ENCODE peak calls at places on chromosomes 7 and 10, in ten cellular contexts. One of them, this sample, is unnamed.

GRCh38 chr10:63421591-63421990 is 44.2 kb downstream of the JMJD1C start:
- DNase-seq in lower leg skin: no peak
- DNase-seq in ovary: no peak
- DNase-seq in vagina: no peak
- DNase-seq in H54: no peak
- DNase-seq in transverse colon: no peak
- DNase-seq in body of pancreas: no peak
- DNase-seq in sigmoid colon: no peak
- DNase-seq in testis: no peak
- DNase-seq in IMR-90: no peak
- DNase-seq in this sample: no peak

GRCh38 chr10:62903828-62904227 is 87.7 kb upstream of the EGR2 start:
- DNase-seq in H54: no peak
- DNase-seq in sigmoid colon: no peak
- DNase-seq in ovary: no peak
- DNase-seq in lower leg skin: no peak
- DNase-seq in transverse colon: no peak
- DNase-seq in vagina: no peak
- DNase-seq in IMR-90: no peak
- DNase-seq in body of pancreas: no peak
- DNase-seq in testis: no peak
- DNase-seq in this sample: peak; percentile 37

GRCh38 chr7:39720586-39720985 is 97.2 kb downstream of the RALA start:
- DNase-seq in body of pancreas: peak; percentile 63
- DNase-seq in vagina: no peak
- DNase-seq in ovary: no peak
- DNase-seq in lower leg skin: peak; percentile 56
- DNase-seq in sigmoid colon: no peak
- DNase-seq in transverse colon: peak; percentile 70
- DNase-seq in IMR-90: no peak
- DNase-seq in H54: no peak
- DNase-seq in testis: no peak
- DNase-seq in this sample: no peak

GRCh38 chr10:108688314-108688713 is 1235.0 kb downstream of the XPNPEP1 start:
- DNase-seq in testis: no peak
- DNase-seq in lower leg skin: no peak
- DNase-seq in ovary: no peak
- DNase-seq in sigmoid colon: no peak
- DNase-seq in vagina: no peak
- DNase-seq in H54: no peak
- DNase-seq in IMR-90: no peak
- DNase-seq in transverse colon: no peak
- DNase-seq in body of pancreas: no peak
- DNase-seq in this sample: no peak

GRCh38 chr10:11521860-11522259 is 89.6 kb downstream of the USP6NL start:
- DNase-seq in ovary: no peak
- DNase-seq in transverse colon: no peak
- DNase-seq in body of pancreas: no peak
- DNase-seq in vagina: no peak
- DNase-seq in H54: no peak
- DNase-seq in lower leg skin: no peak
- DNase-seq in sigmoid colon: no peak
- DNase-seq in testis: no peak
- DNase-seq in IMR-90: peak; percentile 58
- DNase-seq in this sample: no peak

GRCh38 chr10:101217450-101218281 is 11.6 kb downstream of the LBX1 start:
- DNase-seq in lower leg skin: no peak
- DNase-seq in sigmoid colon: no peak
- DNase-seq in IMR-90: peak; percentile 36
- DNase-seq in H54: no peak
- DNase-seq in vagina: no peak
- DNase-seq in body of pancreas: peak; percentile 46
- DNase-seq in transverse colon: peak; percentile 36
- DNase-seq in ovary: no peak
- DNase-seq in testis: peak; percentile 80
- DNase-seq in this sample: peak; percentile 59

GRCh38 chr10:91953600-91954140 is 30.1 kb downstream of the BTAF1 start:
- DNase-seq in IMR-90: no peak
- DNase-seq in transverse colon: no peak
- DNase-seq in body of pancreas: no peak
- DNase-seq in H54: no peak
- DNase-seq in sigmoid colon: no peak
- DNase-seq in ovary: no peak
- DNase-seq in vagina: no peak
- DNase-seq in testis: no peak
- DNase-seq in lower leg skin: no peak
- DNase-seq in this sample: no peak

GRCh38 chr10:79038841-79039201 is 29.9 kb upstream of the ZMIZ1 start:
- DNase-seq in body of pancreas: no peak
- DNase-seq in vagina: no peak
- DNase-seq in transverse colon: no peak
- DNase-seq in sigmoid colon: peak; percentile 40
- DNase-seq in H54: no peak
- DNase-seq in ovary: peak; percentile 6
- DNase-seq in testis: no peak
- DNase-seq in lower leg skin: no peak
- DNase-seq in IMR-90: peak; percentile 32
- DNase-seq in this sample: no peak

GRCh38 chr7:129512192-129512591 is 9.9 kb downstream of the SMKR1 start:
- DNase-seq in IMR-90: no peak
- DNase-seq in body of pancreas: no peak
- DNase-seq in testis: no peak
- DNase-seq in vagina: no peak
- DNase-seq in sigmoid colon: no peak
- DNase-seq in lower leg skin: no peak
- DNase-seq in ovary: no peak
- DNase-seq in transverse colon: no peak
- DNase-seq in H54: no peak
- DNase-seq in this sample: no peak

GRCh38 chr7:9013940-9014339 is 580.5 kb downstream of the NXPH1 start:
- DNase-seq in transverse colon: no peak
- DNase-seq in ovary: no peak
- DNase-seq in IMR-90: no peak
- DNase-seq in testis: no peak
- DNase-seq in body of pancreas: no peak
- DNase-seq in vagina: no peak
- DNase-seq in H54: no peak
- DNase-seq in sigmoid colon: no peak
- DNase-seq in lower leg skin: no peak
- DNase-seq in this sample: no peak

GRCh38 chr7:5350600-5351385 is 68.0 kb downstream of the SLC29A4 start:
- DNase-seq in IMR-90: no peak
- DNase-seq in testis: no peak
- DNase-seq in sigmoid colon: no peak
- DNase-seq in body of pancreas: no peak
- DNase-seq in transverse colon: no peak
- DNase-seq in ovary: no peak
- DNase-seq in H54: no peak
- DNase-seq in lower leg skin: no peak
- DNase-seq in vagina: no peak
- DNase-seq in this sample: no peak

DNA sequence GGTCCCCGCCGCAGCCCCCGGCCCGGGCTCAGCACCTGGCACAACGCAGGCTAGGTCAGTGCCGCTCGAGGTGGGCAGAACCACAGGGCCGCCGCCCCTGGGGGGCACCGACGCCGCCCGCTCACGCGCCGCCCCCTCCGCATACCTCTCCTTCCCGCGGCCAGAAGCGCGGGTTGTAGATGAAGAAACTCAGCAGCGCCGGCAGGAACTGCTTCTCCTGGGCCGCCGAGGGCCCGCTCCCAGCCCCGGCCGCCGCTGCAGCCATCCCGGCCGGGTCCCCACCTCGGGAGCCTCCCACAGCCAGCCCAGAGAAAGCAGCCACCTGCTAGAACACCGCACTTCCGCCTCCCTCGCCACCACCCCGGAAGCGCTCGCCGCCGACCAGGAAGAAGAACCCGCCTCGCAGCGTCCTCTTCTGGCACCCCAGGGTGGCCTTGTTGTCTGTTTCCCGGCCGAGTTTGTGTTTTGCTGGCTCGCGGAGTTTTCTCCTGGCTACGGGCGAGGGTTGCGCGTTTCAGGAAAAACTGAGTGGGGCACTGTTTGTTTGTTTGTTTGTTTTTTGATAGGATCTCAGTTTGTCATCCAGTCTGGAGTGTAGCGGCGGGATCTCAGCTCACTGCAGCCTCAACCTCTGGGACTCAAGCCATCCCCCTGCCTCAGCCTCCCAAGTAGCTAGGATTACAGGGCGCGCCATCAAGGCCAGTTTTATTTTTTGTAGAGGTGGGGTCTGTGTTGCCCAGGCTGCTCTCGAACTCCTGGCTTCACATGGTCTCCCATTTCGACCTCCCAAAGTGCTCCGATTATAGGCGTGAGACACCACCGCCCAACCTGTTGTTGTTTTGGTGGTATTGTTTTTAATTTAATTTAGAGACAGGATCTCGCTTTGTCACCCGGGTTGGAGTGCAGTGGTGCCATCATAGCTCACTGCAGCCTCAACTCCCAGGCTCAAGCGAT is 17.7 kb downstream of the OCM2 start:
- DNase-seq in sigmoid colon: peak; percentile 87
- DNase-seq in ovary: peak; percentile 64
- DNase-seq in body of pancreas: peak; percentile 87
- DNase-seq in H54: peak; percentile 92
- DNase-seq in vagina: no peak
- DNase-seq in lower leg skin: peak; percentile 70
- DNase-seq in testis: peak; percentile 91
- DNase-seq in IMR-90: peak; percentile 57
- DNase-seq in transverse colon: peak; percentile 87
- DNase-seq in this sample: peak; percentile 74
- TF ChIP-seq POLR2A in sigmoid colon: no peak
- TF ChIP-seq POLR2A in ovary: no peak
- TF ChIP-seq POLR2A in body of pancreas: peak; percentile 72
- TF ChIP-seq POLR2A in H54: peak; percentile 54
- TF ChIP-seq POLR2A in vagina: no peak
- TF ChIP-seq POLR2A in lower leg skin: no peak
- TF ChIP-seq POLR2A in testis: no peak
- TF ChIP-seq POLR2A in IMR-90: peak; percentile 42
- TF ChIP-seq POLR2A in transverse colon: peak; percentile 51
- TF ChIP-seq POLR2A in this sample: no peak

GRCh38 chr7:105521731-105522458 is at the start of gene PUS7:
- DNase-seq in IMR-90: peak; percentile 88
- DNase-seq in ovary: peak; percentile 85
- DNase-seq in H54: peak; percentile 91
- DNase-seq in lower leg skin: peak; percentile 73
- DNase-seq in transverse colon: peak; percentile 91
- DNase-seq in vagina: no peak
- DNase-seq in testis: peak; percentile 91
- DNase-seq in body of pancreas: peak; percentile 90
- DNase-seq in sigmoid colon: peak; percentile 94
- DNase-seq in this sample: peak; percentile 90
- TF ChIP-seq POLR2A in IMR-90: peak; percentile 84
- TF ChIP-seq POLR2A in ovary: peak; percentile 46
- TF ChIP-seq POLR2A in H54: peak; percentile 96
- TF ChIP-seq POLR2A in lower leg skin: no peak
- TF ChIP-seq POLR2A in transverse colon: peak; percentile 44
- TF ChIP-seq POLR2A in vagina: no peak
- TF ChIP-seq POLR2A in testis: no peak
- TF ChIP-seq POLR2A in body of pancreas: peak; percentile 74
- TF ChIP-seq POLR2A in sigmoid colon: no peak
- TF ChIP-seq POLR2A in this sample: peak; percentile 87

GRCh38 chr7:101018271-101019167 is 1.4 kb upstream of the MUC17 start:
- DNase-seq in sigmoid colon: no peak
- DNase-seq in IMR-90: no peak
- DNase-seq in vagina: no peak
- DNase-seq in transverse colon: no peak
- DNase-seq in ovary: no peak
- DNase-seq in body of pancreas: no peak
- DNase-seq in lower leg skin: no peak
- DNase-seq in testis: no peak
- DNase-seq in H54: no peak
- DNase-seq in this sample: no peak
- TF ChIP-seq POLR2A in sigmoid colon: no peak
- TF ChIP-seq POLR2A in IMR-90: no peak
- TF ChIP-seq POLR2A in vagina: no peak
- TF ChIP-seq POLR2A in transverse colon: no peak
- TF ChIP-seq POLR2A in ovary: no peak
- TF ChIP-seq POLR2A in body of pancreas: no peak
- TF ChIP-seq POLR2A in lower leg skin: no peak
- TF ChIP-seq POLR2A in testis: no peak
- TF ChIP-seq POLR2A in H54: no peak
- TF ChIP-seq POLR2A in this sample: no peak

DNA sequence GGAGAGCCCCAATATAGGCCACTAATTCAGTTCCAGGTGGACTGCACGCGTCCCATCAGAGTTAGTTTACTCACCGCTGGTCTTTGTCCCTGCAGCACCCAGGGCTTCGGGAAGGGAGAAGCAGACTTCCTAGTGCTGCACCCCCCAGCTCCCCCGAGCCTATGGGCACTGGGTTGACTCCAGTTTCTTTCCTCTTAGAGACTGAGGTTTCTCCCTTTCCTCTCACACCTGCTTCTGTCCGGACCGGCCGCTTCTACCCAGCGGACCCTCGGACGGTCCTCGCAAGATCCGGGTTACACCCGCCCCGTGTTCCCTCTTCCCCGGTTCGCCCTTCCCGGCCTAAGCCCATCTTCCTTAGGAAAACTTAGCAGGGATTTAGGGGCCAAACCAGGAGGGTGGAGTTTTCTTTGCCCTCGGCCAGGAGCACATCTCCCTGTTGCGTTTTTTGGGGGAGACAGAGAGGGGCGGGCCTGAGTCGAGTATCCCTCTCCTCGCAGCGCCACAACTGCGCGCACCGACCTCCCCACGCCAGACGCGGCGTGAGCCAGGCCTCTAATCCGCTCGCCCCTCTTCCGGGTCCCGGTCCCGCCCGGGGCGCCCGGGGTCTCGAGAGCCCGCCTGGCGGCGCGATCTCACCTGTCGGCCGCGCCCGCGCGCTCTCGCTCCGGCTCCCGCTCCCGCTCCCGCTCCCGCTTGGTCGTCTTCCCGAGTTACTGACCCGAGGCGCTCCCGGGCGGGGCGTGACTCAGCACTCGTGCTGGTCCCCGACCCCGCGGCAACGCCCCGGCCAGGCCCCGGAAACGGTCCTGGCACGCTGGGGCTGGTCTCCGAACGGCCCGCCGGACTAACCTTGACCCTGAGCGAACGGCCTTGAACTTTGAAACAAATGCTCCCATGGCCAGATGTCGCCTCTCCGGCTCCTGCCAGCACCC is at the start of gene AIFM2:
- DNase-seq in lower leg skin: peak; percentile 72
- DNase-seq in vagina: no peak
- DNase-seq in testis: peak; percentile 77
- DNase-seq in IMR-90: peak; percentile 61
- DNase-seq in body of pancreas: peak; percentile 84
- DNase-seq in sigmoid colon: peak; percentile 93
- DNase-seq in H54: peak; percentile 97
- DNase-seq in ovary: peak; percentile 89
- DNase-seq in transverse colon: peak; percentile 94
- DNase-seq in this sample: peak; percentile 87
- TF ChIP-seq POLR2A in lower leg skin: no peak
- TF ChIP-seq POLR2A in vagina: no peak
- TF ChIP-seq POLR2A in testis: no peak
- TF ChIP-seq POLR2A in IMR-90: peak; percentile 49
- TF ChIP-seq POLR2A in body of pancreas: peak; percentile 54
- TF ChIP-seq POLR2A in sigmoid colon: no peak
- TF ChIP-seq POLR2A in H54: peak; percentile 20
- TF ChIP-seq POLR2A in ovary: peak; percentile 46
- TF ChIP-seq POLR2A in transverse colon: peak; percentile 86
- TF ChIP-seq POLR2A in this sample: no peak

This sample was measured in adrenal gland.